ENCODE peak calls at places on chromosomes 2 and 18, in eight cellular contexts. K, A, I, X, N, Y, Z and P are unnamed samples. For H3K36me3, the result is how much of the 10 kb centered on the place peaks cover.

GRCh38 chr2:197045115-197045514 is 118.6 kb upstream of the PGAP1 start:
- ATAC-seq in Z (no peak), N (no peak), I (no peak), K (no peak), X (no peak), Y (no peak), A (no peak), P (no peak)

GRCh38 chr18:59232309-59233016 is 12.5 kb downstream of the GRP start:
- ATAC-seq in K (peak), I (no peak), X (no peak), A (no peak), N (no peak), Z (no peak), Y (peak), P (no peak)

GRCh38 chr2:233380132-233381012 is 26.1 kb downstream of the DGKD start:
- ATAC-seq in I (no peak), X (no peak), Y (no peak), Z (no peak), N (no peak), A (no peak), K (no peak), P (no peak)

GRCh38 chr2:25311866-25312575 is 29.7 kb downstream of the DNMT3A start:
- ATAC-seq in X (no peak), K (peak), N (no peak), Z (peak), A (peak), I (no peak), Y (peak), P (no peak)

GRCh38 chr2:205496370-205496769 is 185.9 kb upstream of the NRP2 start:
- ATAC-seq in K (no peak), I (no peak), N (peak), X (no peak), A (no peak), Y (peak), Z (no peak), P (no peak)

GRCh38 chr2:200523158-200523557 is 2.8 kb upstream of the SGO2 start:
- ATAC-seq in N (no peak), K (no peak), I (no peak), A (no peak), Y (no peak), X (no peak), Z (no peak), P (no peak)

GRCh38 chr2:29580223-29580622 is 341.2 kb downstream of the ALK start:
- ATAC-seq in A (no peak), K (no peak), N (no peak), I (no peak), X (no peak), Y (no peak), Z (no peak), P (no peak)

GRCh38 chr18:48536516-48536915 is 2.3 kb upstream of the CTIF start:
- ATAC-seq in K (no peak), N (no peak), Z (no peak), X (no peak), Y (no peak), A (no peak), I (no peak), P (no peak)

GRCh38 chr18:44179693-44180092 is 501.0 kb upstream of the SETBP1 start:
- ATAC-seq in I (no peak), A (no peak), X (no peak), K (no peak), N (no peak), Y (no peak), Z (no peak), P (no peak)

GRCh38 chr2:10868021-10868420 is 43.7 kb upstream of the KCNF1 start:
- ATAC-seq in K (peak), I (no peak), Z (no peak), Y (no peak), N (no peak), A (no peak), X (no peak), P (no peak)

GRCh38 chr2:69954069-69954468 is 7.4 kb downstream of the ASPRV1 start:
- ATAC-seq in I (no peak), Z (no peak), Y (no peak), X (no peak), K (no peak), A (no peak), N (no peak), P (no peak)

GRCh38 chr2:231662811-231663457 is 45.4 kb upstream of the PTMA start:
- ATAC-seq in X (no peak), Z (no peak), K (no peak), N (no peak), A (no peak), Y (no peak), I (no peak), P (no peak)

GRCh38 chr2:206031162-206031784 is 54.7 kb downstream of the INO80D start:
- ATAC-seq in K (peak), Z (peak), X (no peak), Y (peak), A (no peak), I (no peak), N (peak), P (no peak)

GRCh38 chr2:101566632-101567228 is 91.8 kb upstream of the RFX8 start:
- ATAC-seq in Y (peak), K (no peak), N (no peak), A (no peak), X (no peak), I (no peak), Z (peak), P (no peak)

GRCh38 chr2:1862881-1863280 is 118.6 kb upstream of the PXDN start:
- ATAC-seq in A (no peak), N (no peak), X (no peak), Y (no peak), K (no peak), I (no peak), Z (no peak), P (no peak)

GRCh38 chr2:209383212-209383611 is 40.6 kb upstream of the MAP2 start:
- ATAC-seq in K (no peak), X (no peak), Y (no peak), I (no peak), A (peak), N (no peak), Z (peak), P (no peak)

GRCh38 chr2:237223208-237223861 is 137.6 kb downstream of the COPS8 start:
- ATAC-seq in N (peak), A (peak), X (peak), Y (no peak), Z (no peak), I (no peak), K (peak), P (peak)

GRCh38 chr2:71831208-71831577 is 316.5 kb downstream of the CYP26B1 start:
- ATAC-seq in X (peak), A (peak), Z (peak), N (peak), Y (no peak), I (peak), K (peak), P (peak)

GRCh38 chr2:235723811-235724465 is 230.1 kb downstream of the AGAP1 start:
- ATAC-seq in I (no peak), Y (no peak), Z (no peak), A (no peak), X (no peak), N (no peak), K (no peak), P (no peak)

GRCh38 chr18:44704137-44704791 is 23.6 kb downstream of the SETBP1 start:
- ATAC-seq in Z (no peak), I (no peak), K (no peak), Y (no peak), X (no peak), N (no peak), A (no peak), P (no peak)

GRCh38 chr2:228652366-228652765 is 470.9 kb upstream of the SPHKAP start:
- ATAC-seq in Y (no peak), A (no peak), X (peak), Z (no peak), N (peak), K (no peak), I (no peak), P (no peak)

GRCh38 chr2:37599688-37600525 is 71.5 kb downstream of the CDC42EP3 start:
- ATAC-seq in A (no peak), I (no peak), Z (peak), X (peak), K (no peak), Y (no peak), N (no peak), P (no peak)

GRCh38 chr2:47174731-47175361 is 19.7 kb upstream of the STPG4 start:
- ATAC-seq in I (peak), X (peak), Y (peak), A (peak), N (no peak), K (peak), Z (no peak), P (no peak)

GRCh38 chr2:239806758-239807434 is 218.2 kb downstream of the NDUFA10 start:
- ATAC-seq in Z (no peak), A (no peak), I (no peak), X (no peak), K (no peak), N (no peak), Y (no peak), P (no peak)

GRCh38 chr2:218671077-218671653 is 637 bp downstream of the RNF25 start:
- ATAC-seq in I (no peak), N (no peak), K (no peak), Z (no peak), X (peak), Y (peak), A (peak), P (no peak)

GRCh38 chr2:108981846-108982245 is 7.2 kb downstream of the EDAR start:
- ATAC-seq in N (no peak), K (no peak), X (no peak), I (no peak), Z (peak), Y (no peak), A (no peak), P (no peak)

GRCh38 chr2:65357095-65357958 is 75.1 kb downstream of the SPRED2 start:
- ATAC-seq in Y (peak), K (no peak), A (no peak), I (no peak), Z (peak), N (no peak), X (no peak), P (no peak)

GRCh38 chr2:239259173-239259572 is 141.6 kb downstream of the HDAC4 start:
- ATAC-seq in I (no peak), A (no peak), X (no peak), N (no peak), Z (no peak), K (no peak), Y (no peak), P (no peak)

GRCh38 chr2:71716697-71717624 is 263.6 kb downstream of the DYSF start:
- ATAC-seq in A (peak), Z (peak), Y (no peak), X (peak), N (peak), I (peak), K (peak), P (peak)

GRCh38 chr18:28176674-28176932 is 327 bp downstream of the CDH2 start:
- ATAC-seq in Z (peak), N (peak), I (no peak), Y (peak), K (no peak), X (peak), A (no peak), P (peak)

GRCh38 chr2:177393381-177393780 is 808 bp downstream of the AGPS start:
- ATAC-seq in K (no peak), Z (no peak), A (peak), N (no peak), I (no peak), Y (no peak), X (no peak), P (no peak)

GRCh38 chr2:73232471-73233153 is 427 bp downstream of the PRADC1 start:
- ATAC-seq in A (no peak), Z (no peak), X (no peak), N (no peak), Y (no peak), I (no peak), K (no peak), P (no peak)

GRCh38 chr2:121960251-121960650 is 204.8 kb downstream of the TSN start:
- ATAC-seq in I (no peak), K (no peak), X (no peak), N (no peak), Y (no peak), A (no peak), Z (no peak), P (no peak)

GRCh38 chr2:111675419-111676194 is 208.4 kb downstream of the ANAPC1 start:
- ATAC-seq in N (no peak), Z (no peak), Y (no peak), K (peak), I (no peak), X (peak), A (peak), P (no peak)

GRCh38 chr2:64398730-64399129 is 55.2 kb upstream of the LGALSL start:
- ATAC-seq in I (no peak), K (no peak), Y (no peak), Z (no peak), X (no peak), N (no peak), A (no peak), P (no peak)

GRCh38 chr18:8744656-8745055 is 39.3 kb downstream of the MTCL1 start:
- ATAC-seq in A (no peak), K (no peak), I (no peak), Z (no peak), X (no peak), N (no peak), Y (no peak), P (no peak)

GRCh38 chr2:240452471-240453256 is 17.2 kb downstream of the GPC1 start:
- ATAC-seq in A (peak), Y (peak), N (peak), I (no peak), X (peak), K (peak), Z (peak), P (peak)

GRCh38 chr18:55343396-55344073 is 244.5 kb downstream of the TCF4 start:
- ATAC-seq in Z (no peak), N (peak), I (no peak), A (peak), Y (peak), X (no peak), K (peak), P (no peak)

GRCh38 chr2:101329026-101329425 is 20.5 kb upstream of the RNF149 start:
- ATAC-seq in A (no peak), I (no peak), K (no peak), N (no peak), X (no peak), Y (no peak), Z (no peak), P (no peak)

GRCh38 chr2:185291035-185291647 is 447.5 kb upstream of the FSIP2 start:
- ATAC-seq in K (peak), Y (peak), X (peak), N (peak), A (peak), I (no peak), Z (peak), P (no peak)

DNA sequence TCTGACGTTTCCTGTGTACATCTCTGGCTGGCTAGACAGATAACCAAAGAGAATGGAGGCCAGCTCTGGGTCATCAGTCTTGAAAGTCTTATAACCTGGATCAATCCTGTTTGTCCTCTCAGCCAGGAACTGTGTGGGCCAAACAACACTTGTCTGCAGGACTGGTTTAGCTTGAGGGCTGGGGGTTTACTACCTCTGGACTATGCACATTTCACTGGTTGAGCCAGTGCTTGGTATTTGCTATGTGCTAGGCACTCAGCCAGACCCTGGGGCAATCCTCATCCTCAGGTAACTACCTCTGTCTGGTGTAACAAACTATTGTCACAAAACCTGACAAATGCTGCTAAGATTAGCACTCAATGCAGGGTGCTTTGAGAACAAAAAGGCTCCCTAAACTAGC is 169.7 kb downstream of the HAUS1 start:
- ATAC-seq in I (peak), Y (no peak), X (no peak), A (no peak), K (no peak), N (no peak), Z (no peak), P (no peak)
- H3K4me3 ChIP-seq in I (no peak), Y (no peak), X (no peak), A (no peak), K (no peak), N (no peak), Z (no peak), P (no peak)

GRCh38 chr2:63270717-63271116 is 220.1 kb downstream of the OTX1 start:
- ATAC-seq in Y (no peak), Z (no peak), N (no peak), A (no peak), X (peak), I (no peak), K (no peak), P (no peak)
- TF ChIP-seq CTCF in Y (no peak), Z (no peak), N (no peak), A (no peak), X (no peak), I (no peak), K (no peak), P (no peak)

GRCh38 chr2:171460537-171460936 is 26.5 kb downstream of the DCAF17 start:
- ATAC-seq in A (no peak), Z (peak), X (no peak), K (no peak), N (no peak), Y (no peak), I (no peak), P (no peak)
- H3K36me3 ChIP-seq in A (under half), Z (under half), X (under half), K (under half), N (under half), Y (under half), I (under half), P (half or more)

GRCh38 chr2:203713381-203713780 is 6.9 kb downstream of the CD28 start:
- ATAC-seq in X (no peak), Z (no peak), Y (no peak), N (no peak), A (no peak), K (no peak), I (no peak), P (no peak)

GRCh38 chr2:203708846-203709815 is 2.7 kb downstream of the CD28 start:
- ATAC-seq in K (no peak), X (no peak), Y (no peak), Z (no peak), A (no peak), N (no peak), I (no peak), P (no peak)

GRCh38 chr2:203710211-203710610 is 3.8 kb downstream of the CD28 start:
- ATAC-seq in N (no peak), A (no peak), K (no peak), X (no peak), Y (no peak), Z (no peak), I (no peak), P (no peak)

GRCh38 chr2:203714112-203714511 is 7.7 kb downstream of the CD28 start:
- ATAC-seq in X (peak), I (no peak), Y (no peak), K (peak), N (no peak), A (peak), Z (peak), P (peak)

GRCh38 chr2:203711399-203711798 is 5.0 kb downstream of the CD28 start:
- ATAC-seq in N (no peak), X (no peak), K (no peak), I (no peak), Z (no peak), Y (no peak), A (no peak), P (no peak)
- H3K4me3 ChIP-seq in N (no peak), X (no peak), K (no peak), I (no peak), Z (no peak), Y (no peak), A (no peak), P (no peak)

GRCh38 chr18:3297025-3297984 is 35.4 kb downstream of the MYL12B start:
- ATAC-seq in A (peak), Z (peak), Y (peak), K (peak), I (peak), N (peak), X (peak), P (peak)
- TF ChIP-seq CTCF in A (peak), Z (peak), Y (peak), K (peak), I (peak), N (peak), X (peak), P (no peak)

GRCh38 chr2:159192519-159192918 is 94.0 kb downstream of the WDSUB1 start:
- ATAC-seq in K (no peak), A (no peak), X (no peak), Z (no peak), N (no peak), Y (no peak), I (no peak), P (no peak)
- H3K36me3 ChIP-seq in K (under half), A (under half), X (under half), Z (under half), N (under half), Y (under half), I (half or more), P (under half)

GRCh38 chr18:46334200-46334553 is 230.0 kb downstream of the HAUS1 start:
- ATAC-seq in I (no peak), N (peak), X (peak), Y (no peak), A (peak), K (no peak), Z (no peak), P (peak)
- H3K4me3 ChIP-seq in I (peak), N (no peak), X (peak), Y (peak), A (peak), K (peak), Z (peak), P (peak)

DNA sequence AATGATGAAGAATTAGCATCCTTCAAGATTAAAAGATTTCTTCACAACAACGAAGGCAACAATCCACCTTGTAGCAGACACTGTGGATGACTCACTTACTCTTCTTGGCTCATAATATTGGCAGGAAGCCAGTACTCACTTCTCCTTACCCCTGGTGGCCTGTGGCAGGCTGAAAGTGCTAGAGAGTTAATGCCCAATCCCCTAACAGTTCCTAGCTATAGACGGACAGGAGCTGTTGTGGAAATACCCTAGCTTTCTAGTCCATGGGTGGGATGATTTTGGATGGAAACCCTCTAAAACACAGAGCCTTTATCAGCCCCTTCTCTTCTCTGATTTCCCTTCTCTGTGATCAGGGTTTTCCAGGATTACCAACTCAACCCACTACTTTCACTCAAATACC is 128.6 kb upstream of the NYAP2 start:
- ATAC-seq in I (no peak), K (peak), X (peak), A (peak), N (no peak), Y (no peak), Z (peak), P (no peak)
- TF ChIP-seq CTCF in I (no peak), K (no peak), X (no peak), A (no peak), N (no peak), Y (no peak), Z (no peak), P (no peak)